ENCODE peak calls at places on chromosomes 5 and 9, in eight cellular contexts. One of them, this sample, is unnamed.

GRCh38 chr9:121620777-121621437 is 30.5 kb upstream of the DAB2IP start:
- DNase-seq in NCI-H146: no peak
- DNase-seq in mesenchymal stem cell: peak; percentile 35
- DNase-seq in left ventricle myocardium inferior: no peak
- DNase-seq in NCI-H345: no peak
- DNase-seq in heart left ventricle: no peak
- DNase-seq in stomach: no peak
- DNase-seq in SJSA1: no peak
- DNase-seq in this sample: no peak

GRCh38 chr9:5976668-5977397 is 38.6 kb downstream of the RANBP6 start:
- DNase-seq in NCI-H345: no peak
- DNase-seq in SJSA1: no peak
- DNase-seq in stomach: no peak
- DNase-seq in left ventricle myocardium inferior: no peak
- DNase-seq in mesenchymal stem cell: peak; percentile 30
- DNase-seq in heart left ventricle: no peak
- DNase-seq in NCI-H146: no peak
- DNase-seq in this sample: no peak

GRCh38 chr9:136062657-136063439 is 32.2 kb downstream of the NACC2 start:
- DNase-seq in heart left ventricle: no peak
- DNase-seq in SJSA1: no peak
- DNase-seq in NCI-H146: no peak
- DNase-seq in stomach: no peak
- DNase-seq in left ventricle myocardium inferior: peak; percentile 11
- DNase-seq in mesenchymal stem cell: no peak
- DNase-seq in NCI-H345: no peak
- DNase-seq in this sample: no peak

GRCh38 chr5:100430268-100430900 is 104.8 kb upstream of the FAM174A start:
- DNase-seq in stomach: peak; percentile 35
- DNase-seq in NCI-H146: peak; percentile 1
- DNase-seq in left ventricle myocardium inferior: peak; percentile 16
- DNase-seq in SJSA1: peak; percentile 31
- DNase-seq in mesenchymal stem cell: peak; percentile 55
- DNase-seq in heart left ventricle: peak; percentile 25
- DNase-seq in NCI-H345: no peak
- DNase-seq in this sample: peak; percentile 47

GRCh38 chr5:998276-998974 is 10.2 kb upstream of the NKD2 start:
- DNase-seq in SJSA1: no peak
- DNase-seq in left ventricle myocardium inferior: peak; percentile 14
- DNase-seq in heart left ventricle: no peak
- DNase-seq in NCI-H345: no peak
- DNase-seq in stomach: peak; percentile 13
- DNase-seq in NCI-H146: no peak
- DNase-seq in mesenchymal stem cell: no peak
- DNase-seq in this sample: no peak

GRCh38 chr5:95178046-95178651 is 106.7 kb downstream of the MCTP1 start:
- DNase-seq in mesenchymal stem cell: peak; percentile 30
- DNase-seq in left ventricle myocardium inferior: no peak
- DNase-seq in stomach: no peak
- DNase-seq in NCI-H146: peak; percentile 68
- DNase-seq in SJSA1: peak; percentile 99
- DNase-seq in NCI-H345: peak; percentile 59
- DNase-seq in heart left ventricle: no peak
- DNase-seq in this sample: peak; percentile 98

GRCh38 chr5:77239126-77239741 is 28.8 kb downstream of the PDE8B start:
- DNase-seq in SJSA1: peak; percentile 17
- DNase-seq in left ventricle myocardium inferior: no peak
- DNase-seq in NCI-H146: no peak
- DNase-seq in heart left ventricle: no peak
- DNase-seq in mesenchymal stem cell: peak; percentile 24
- DNase-seq in NCI-H345: no peak
- DNase-seq in stomach: no peak
- DNase-seq in this sample: peak; percentile 10

GRCh38 chr5:151051066-151051930 is 29.5 kb downstream of the TNIP1 start:
- DNase-seq in stomach: peak; percentile 87
- DNase-seq in left ventricle myocardium inferior: peak; percentile 81
- DNase-seq in heart left ventricle: peak; percentile 82
- DNase-seq in NCI-H146: peak; percentile 43
- DNase-seq in SJSA1: peak; percentile 77
- DNase-seq in NCI-H345: peak; percentile 40
- DNase-seq in mesenchymal stem cell: peak; percentile 83
- DNase-seq in this sample: peak; percentile 78

GRCh38 chr9:23754551-23754950 is 71.5 kb downstream of the ELAVL2 start:
- DNase-seq in left ventricle myocardium inferior: no peak
- DNase-seq in stomach: no peak
- DNase-seq in NCI-H345: no peak
- DNase-seq in NCI-H146: no peak
- DNase-seq in mesenchymal stem cell: no peak
- DNase-seq in SJSA1: no peak
- DNase-seq in heart left ventricle: no peak
- DNase-seq in this sample: peak; percentile 17

GRCh38 chr5:120465281-120465961 is 1.3 kb downstream of the PRR16 start:
- DNase-seq in stomach: no peak
- DNase-seq in SJSA1: peak; percentile 70
- DNase-seq in NCI-H345: no peak
- DNase-seq in left ventricle myocardium inferior: peak; percentile 48
- DNase-seq in mesenchymal stem cell: peak; percentile 77
- DNase-seq in NCI-H146: no peak
- DNase-seq in heart left ventricle: peak; percentile 61
- DNase-seq in this sample: peak; percentile 61

GRCh38 chr5:8766448-8766847 is 779.4 kb downstream of the SEMA5A start:
- DNase-seq in SJSA1: no peak
- DNase-seq in heart left ventricle: no peak
- DNase-seq in left ventricle myocardium inferior: no peak
- DNase-seq in NCI-H146: no peak
- DNase-seq in stomach: no peak
- DNase-seq in mesenchymal stem cell: no peak
- DNase-seq in NCI-H345: no peak
- DNase-seq in this sample: no peak

GRCh38 chr9:35691757-35692301 is 2.1 kb upstream of the TPM2 start:
- DNase-seq in NCI-H345: no peak
- DNase-seq in SJSA1: no peak
- DNase-seq in NCI-H146: no peak
- DNase-seq in stomach: no peak
- DNase-seq in heart left ventricle: no peak
- DNase-seq in mesenchymal stem cell: no peak
- DNase-seq in left ventricle myocardium inferior: no peak
- DNase-seq in this sample: no peak

GRCh38 chr5:134079748-134080581 is 34.5 kb upstream of the TCF7 start:
- DNase-seq in mesenchymal stem cell: no peak
- DNase-seq in stomach: no peak
- DNase-seq in left ventricle myocardium inferior: no peak
- DNase-seq in SJSA1: no peak
- DNase-seq in heart left ventricle: no peak
- DNase-seq in NCI-H146: no peak
- DNase-seq in NCI-H345: no peak
- DNase-seq in this sample: no peak

GRCh38 chr5:126464959-126465358 is 41.8 kb downstream of the GRAMD2B start:
- DNase-seq in mesenchymal stem cell: no peak
- DNase-seq in NCI-H345: peak; percentile 86
- DNase-seq in heart left ventricle: no peak
- DNase-seq in SJSA1: no peak
- DNase-seq in left ventricle myocardium inferior: no peak
- DNase-seq in stomach: peak; percentile 79
- DNase-seq in NCI-H146: peak; percentile 94
- DNase-seq in this sample: no peak

GRCh38 chr5:123090641-123091257 is 1.7 kb downstream of the PRDM6 start:
- DNase-seq in stomach: no peak
- DNase-seq in NCI-H146: no peak
- DNase-seq in SJSA1: no peak
- DNase-seq in heart left ventricle: no peak
- DNase-seq in NCI-H345: no peak
- DNase-seq in mesenchymal stem cell: no peak
- DNase-seq in left ventricle myocardium inferior: no peak
- DNase-seq in this sample: no peak

GRCh38 chr5:122500245-122501086 is 188.4 kb downstream of the SNCAIP start:
- DNase-seq in NCI-H345: no peak
- DNase-seq in left ventricle myocardium inferior: no peak
- DNase-seq in heart left ventricle: peak; percentile 27
- DNase-seq in SJSA1: peak; percentile 51
- DNase-seq in stomach: no peak
- DNase-seq in mesenchymal stem cell: peak; percentile 68
- DNase-seq in NCI-H146: peak; percentile 37
- DNase-seq in this sample: peak; percentile 60

GRCh38 chr9:93263334-93264229 is 79.6 kb downstream of the WNK2 start:
- DNase-seq in stomach: no peak
- DNase-seq in NCI-H345: no peak
- DNase-seq in SJSA1: no peak
- DNase-seq in heart left ventricle: no peak
- DNase-seq in left ventricle myocardium inferior: no peak
- DNase-seq in NCI-H146: no peak
- DNase-seq in mesenchymal stem cell: no peak
- DNase-seq in this sample: no peak

GRCh38 chr9:100583019-100583802 is 5.3 kb downstream of the CAVIN4 start:
- DNase-seq in mesenchymal stem cell: no peak
- DNase-seq in left ventricle myocardium inferior: no peak
- DNase-seq in heart left ventricle: no peak
- DNase-seq in NCI-H345: no peak
- DNase-seq in stomach: no peak
- DNase-seq in NCI-H146: no peak
- DNase-seq in SJSA1: no peak
- DNase-seq in this sample: no peak

GRCh38 chr9:78213696-78214095 is 22.2 kb upstream of the CEP78 start:
- DNase-seq in NCI-H345: no peak
- DNase-seq in mesenchymal stem cell: peak; percentile 27
- DNase-seq in SJSA1: no peak
- DNase-seq in stomach: no peak
- DNase-seq in NCI-H146: no peak
- DNase-seq in heart left ventricle: no peak
- DNase-seq in left ventricle myocardium inferior: no peak
- DNase-seq in this sample: peak; percentile 47

GRCh38 chr9:2838356-2838983 is 5.4 kb downstream of the PUM3 start:
- DNase-seq in mesenchymal stem cell: peak; percentile 57
- DNase-seq in left ventricle myocardium inferior: no peak
- DNase-seq in NCI-H146: peak; percentile 9
- DNase-seq in SJSA1: no peak
- DNase-seq in heart left ventricle: no peak
- DNase-seq in stomach: no peak
- DNase-seq in NCI-H345: peak; percentile 35
- DNase-seq in this sample: no peak

GRCh38 chr9:31674264-31674663 is 710.2 kb upstream of the ACO1 start:
- DNase-seq in heart left ventricle: no peak
- DNase-seq in stomach: no peak
- DNase-seq in SJSA1: no peak
- DNase-seq in NCI-H146: no peak
- DNase-seq in NCI-H345: no peak
- DNase-seq in left ventricle myocardium inferior: no peak
- DNase-seq in mesenchymal stem cell: no peak
- DNase-seq in this sample: peak; percentile 12

GRCh38 chr5:11507156-11507910 is 396.9 kb downstream of the CTNND2 start:
- DNase-seq in heart left ventricle: no peak
- DNase-seq in mesenchymal stem cell: no peak
- DNase-seq in SJSA1: no peak
- DNase-seq in left ventricle myocardium inferior: no peak
- DNase-seq in NCI-H146: no peak
- DNase-seq in NCI-H345: no peak
- DNase-seq in stomach: no peak
- DNase-seq in this sample: no peak

GRCh38 chr9:131611586-131611985 is 66.3 kb downstream of the PRRT1B start:
- DNase-seq in stomach: no peak
- DNase-seq in NCI-H146: no peak
- DNase-seq in heart left ventricle: no peak
- DNase-seq in left ventricle myocardium inferior: no peak
- DNase-seq in SJSA1: no peak
- DNase-seq in mesenchymal stem cell: no peak
- DNase-seq in NCI-H345: no peak
- DNase-seq in this sample: no peak

GRCh38 chr9:131577005-131578000 is 32.0 kb downstream of the PRRT1B start:
- DNase-seq in left ventricle myocardium inferior: no peak
- DNase-seq in stomach: no peak
- DNase-seq in NCI-H345: no peak
- DNase-seq in NCI-H146: no peak
- DNase-seq in mesenchymal stem cell: no peak
- DNase-seq in SJSA1: no peak
- DNase-seq in heart left ventricle: no peak
- DNase-seq in this sample: no peak

GRCh38 chr5:54981928-54982327 is 3.5 kb downstream of the ESM1 start:
- DNase-seq in left ventricle myocardium inferior: no peak
- DNase-seq in stomach: no peak
- DNase-seq in mesenchymal stem cell: no peak
- DNase-seq in SJSA1: no peak
- DNase-seq in NCI-H146: no peak
- DNase-seq in heart left ventricle: no peak
- DNase-seq in NCI-H345: no peak
- DNase-seq in this sample: no peak

GRCh38 chr9:125878241-125878640 is 131.1 kb downstream of the PBX3 start:
- DNase-seq in left ventricle myocardium inferior: no peak
- DNase-seq in heart left ventricle: no peak
- DNase-seq in NCI-H345: peak; percentile 28
- DNase-seq in stomach: no peak
- DNase-seq in mesenchymal stem cell: no peak
- DNase-seq in NCI-H146: peak; percentile 88
- DNase-seq in SJSA1: no peak
- DNase-seq in this sample: no peak

GRCh38 chr5:76862986-76863385 is 13.2 kb downstream of the S100Z start:
- DNase-seq in stomach: no peak
- DNase-seq in SJSA1: no peak
- DNase-seq in NCI-H345: no peak
- DNase-seq in heart left ventricle: no peak
- DNase-seq in NCI-H146: no peak
- DNase-seq in left ventricle myocardium inferior: no peak
- DNase-seq in mesenchymal stem cell: no peak
- DNase-seq in this sample: no peak

GRCh38 chr9:29999645-30000044 is 2384.8 kb upstream of the ACO1 start:
- DNase-seq in SJSA1: no peak
- DNase-seq in NCI-H146: no peak
- DNase-seq in left ventricle myocardium inferior: no peak
- DNase-seq in heart left ventricle: no peak
- DNase-seq in mesenchymal stem cell: no peak
- DNase-seq in stomach: no peak
- DNase-seq in NCI-H345: no peak
- DNase-seq in this sample: no peak

GRCh38 chr9:93818795-93819472 is 136.2 kb downstream of the BARX1 start:
- DNase-seq in mesenchymal stem cell: no peak
- DNase-seq in SJSA1: no peak
- DNase-seq in NCI-H345: no peak
- DNase-seq in left ventricle myocardium inferior: no peak
- DNase-seq in heart left ventricle: no peak
- DNase-seq in NCI-H146: no peak
- DNase-seq in stomach: no peak
- DNase-seq in this sample: no peak

GRCh38 chr5:12174734-12175133 is 270.5 kb upstream of the CTNND2 start:
- DNase-seq in NCI-H146: no peak
- DNase-seq in left ventricle myocardium inferior: no peak
- DNase-seq in stomach: no peak
- DNase-seq in NCI-H345: no peak
- DNase-seq in heart left ventricle: no peak
- DNase-seq in mesenchymal stem cell: no peak
- DNase-seq in SJSA1: no peak
- DNase-seq in this sample: no peak

GRCh38 chr9:73114958-73115357 is 36.7 kb upstream of the ANXA1 start:
- DNase-seq in mesenchymal stem cell: no peak
- DNase-seq in stomach: no peak
- DNase-seq in SJSA1: no peak
- DNase-seq in heart left ventricle: no peak
- DNase-seq in NCI-H146: no peak
- DNase-seq in NCI-H345: no peak
- DNase-seq in left ventricle myocardium inferior: no peak
- DNase-seq in this sample: no peak

GRCh38 chr5:165622864-165623536 is 2117.6 kb downstream of the MAT2B start:
- DNase-seq in NCI-H146: no peak
- DNase-seq in NCI-H345: no peak
- DNase-seq in mesenchymal stem cell: peak; percentile 32
- DNase-seq in left ventricle myocardium inferior: no peak
- DNase-seq in stomach: no peak
- DNase-seq in heart left ventricle: no peak
- DNase-seq in SJSA1: no peak
- DNase-seq in this sample: peak; percentile 10

GRCh38 chr5:109704255-109704952 is 14.7 kb downstream of the MAN2A1 start:
- DNase-seq in NCI-H146: no peak
- DNase-seq in heart left ventricle: no peak
- DNase-seq in left ventricle myocardium inferior: no peak
- DNase-seq in mesenchymal stem cell: no peak
- DNase-seq in NCI-H345: no peak
- DNase-seq in SJSA1: no peak
- DNase-seq in stomach: no peak
- DNase-seq in this sample: no peak

GRCh38 chr9:99078731-99079130 is 26.2 kb upstream of the TGFBR1 start:
- DNase-seq in left ventricle myocardium inferior: no peak
- DNase-seq in SJSA1: no peak
- DNase-seq in mesenchymal stem cell: no peak
- DNase-seq in NCI-H146: no peak
- DNase-seq in heart left ventricle: no peak
- DNase-seq in NCI-H345: no peak
- DNase-seq in stomach: no peak
- DNase-seq in this sample: no peak